ENCODE peak calls at places on chromosomes 2 and 18, in ten cellular contexts. G is GM23248; A is stimulated activated CD4-positive, alpha-beta T cell treated with anti-CD3 and anti-CD28 coated beads, Interleukin-4, amount 100 ng/mL, for 48 hours; X is AML-193; P is NCI-H1092; J is MG63; F is activated effector memory CD4-positive, alpha-beta T cell treated with Interleukin-2 at 50 U/mL for 16 hours; W is CD4-positive, alpha-beta T cell; M is activated CD4-positive, alpha-beta T cell treated with anti-CD3 and anti-CD28 coated beads, Interleukin-2, amount 50 U/mL, for 1 hour; Z is T-helper 1 cell. S is an unnamed sample.

GRCh38 chr2:231475965-231476364 is 11.7 kb upstream of the NCL start:
- DNase-seq in G (no peak), A (no peak), X (no peak), P (no peak), J (no peak), F (no peak), W (no peak), M (no peak), Z (no peak), S (no peak)

GRCh38 chr18:45554070-45554767 is 61.1 kb upstream of the SLC14A2 start:
- DNase-seq in G (no peak), A (no peak), X (no peak), P (no peak), J (no peak), F (no peak), W (no peak), M (no peak), Z (no peak), S (no peak)

GRCh38 chr2:212968284-212969081 is 182.9 kb downstream of the IKZF2 start:
- DNase-seq in G (peak; percentile 53), A (no peak), X (no peak), P (no peak), J (no peak), F (no peak), W (no peak), M (no peak), Z (no peak), S (no peak)

GRCh38 chr2:148642112-148642744 is 2.3 kb upstream of the EPC2 start:
- DNase-seq in G (no peak), A (no peak), X (no peak), P (no peak), J (no peak), F (no peak), W (no peak), M (no peak), Z (no peak), S (no peak)

GRCh38 chr18:10936211-10937053 is 212.9 kb downstream of the PIEZO2 start:
- DNase-seq in G (peak; percentile 25), A (no peak), X (no peak), P (no peak), J (no peak), F (no peak), W (no peak), M (no peak), Z (no peak), S (no peak)

GRCh38 chr2:111119004-111119846 is 1.5 kb upstream of the BCL2L11 start:
- DNase-seq in G (peak; percentile 24), A (peak; percentile 27), X (no peak), P (no peak), J (no peak), F (peak; percentile 27), W (no peak), M (peak; percentile 20), Z (no peak), S (no peak)

GRCh38 chr2:25331686-25332365 is 9.9 kb downstream of the DNMT3A start:
- DNase-seq in G (peak; percentile 36), A (no peak), X (no peak), P (no peak), J (no peak), F (no peak), W (no peak), M (no peak), Z (no peak), S (no peak)

GRCh38 chr2:138267161-138267901 is 234.2 kb upstream of the SPOPL start:
- DNase-seq in G (peak; percentile 73), A (no peak), X (no peak), P (no peak), J (peak; percentile 1), F (no peak), W (no peak), M (no peak), Z (no peak), S (peak; percentile 49)

GRCh38 chr2:182831097-182831496 is 35.3 kb downstream of the FRZB start:
- DNase-seq in G (no peak), A (no peak), X (no peak), P (no peak), J (no peak), F (no peak), W (no peak), M (no peak), Z (no peak), S (no peak)

GRCh38 chr2:26685943-26686839 is 6.3 kb upstream of the KCNK3 start:
- DNase-seq in G (no peak), A (no peak), X (no peak), P (peak; percentile 23), J (no peak), F (no peak), W (no peak), M (no peak), Z (no peak), S (no peak)

GRCh38 chr2:37819228-37819627 is 105.9 kb upstream of the RMDN2 start:
- DNase-seq in G (peak; percentile 96), A (no peak), X (no peak), P (no peak), J (peak; percentile 57), F (no peak), W (no peak), M (no peak), Z (no peak), S (peak; percentile 79)